ENCODE peak calls at places on chromosome 4, in four cellular contexts. Y, E, C and H are unnamed samples.

GRCh38 chr4:26619784-26620183 is 35.9 kb downstream of the TBC1D19 start:
- DNase-seq in E (peak; percentile 11), C (no peak), Y (no peak), H (peak; percentile 70)

GRCh38 chr4:25861951-25862410 is 807 bp downstream of the SEL1L3 start:
- DNase-seq in E (no peak), Y (peak; percentile 50), C (peak; percentile 38), H (peak; percentile 43)

GRCh38 chr4:39422247-39422646 is 15.5 kb downstream of the KLB start:
- DNase-seq in E (no peak), Y (no peak), C (no peak), H (no peak)

GRCh38 chr4:16026155-16026761 is 57.6 kb downstream of the PROM1 start:
- DNase-seq in C (peak; percentile 78), Y (peak; percentile 75), E (peak; percentile 25), H (peak; percentile 82)

GRCh38 chr4:139555705-139556070 is 331 bp downstream of the SETD7 start:
- DNase-seq in Y (no peak), E (no peak), C (no peak), H (no peak)

GRCh38 chr4:40199999-40200880 is 3.4 kb downstream of the RHOH start:
- DNase-seq in C (no peak), E (no peak), Y (peak; percentile 73), H (peak; percentile 84)

GRCh38 chr4:185143596-185143969 is 517 bp downstream of the SLC25A4 start:
- DNase-seq in E (no peak), Y (peak; percentile 22), C (no peak), H (peak; percentile 16)

GRCh38 chr4:101348367-101348827 is 1.1 kb upstream of the PPP3CA start:
- DNase-seq in Y (peak; percentile 35), E (no peak), C (no peak), H (no peak)

GRCh38 chr4:151540728-151541437 is 131.9 kb downstream of the FHIP1A start:
- DNase-seq in Y (peak; percentile 30), C (peak; percentile 88), E (peak; percentile 68), H (peak; percentile 98)

GRCh38 chr4:52638717-52639116 is 20.4 kb downstream of the USP46 start:
- DNase-seq in E (no peak), C (no peak), Y (no peak), H (no peak)

GRCh38 chr4:3679071-3679825 is 86.9 kb upstream of the ADRA2C start:
- DNase-seq in E (no peak), C (no peak), Y (no peak), H (no peak)

GRCh38 chr4:25351777-25352421 is 25.2 kb upstream of the ANAPC4 start:
- DNase-seq in Y (no peak), C (peak; percentile 33), E (peak; percentile 32), H (peak; percentile 87)

GRCh38 chr4:113141901-113142346 is 92.5 kb downstream of the ANK2 start:
- DNase-seq in E (peak; percentile 18), Y (no peak), C (peak; percentile 71), H (peak; percentile 73)

GRCh38 chr4:1210241-1210841 is 38.0 kb upstream of the SPON2 start:
- DNase-seq in Y (no peak), E (no peak), C (no peak), H (no peak)

GRCh38 chr4:151854731-151855130 is 93.9 kb upstream of the GATB start:
- DNase-seq in C (peak; percentile 20), E (no peak), Y (no peak), H (no peak)

GRCh38 chr4:24230955-24231354 is 341.1 kb upstream of the PPARGC1A start:
- DNase-seq in Y (no peak), C (no peak), E (no peak), H (no peak)

GRCh38 chr4:101527186-101527585 is 179.9 kb upstream of the PPP3CA start:
- DNase-seq in C (no peak), Y (no peak), E (no peak), H (no peak)

GRCh38 chr4:105198541-105198940 is 51.9 kb downstream of the TET2 start:
- DNase-seq in Y (no peak), C (no peak), E (no peak), H (peak; percentile 20)

GRCh38 chr4:154082760-154083530 is 294.1 kb upstream of the SFRP2 start:
- DNase-seq in E (no peak), Y (peak; percentile 17), C (peak; percentile 3), H (peak; percentile 43)

GRCh38 chr4:162162672-162163071 is 1.1 kb downstream of the FSTL5 start:
- DNase-seq in C (no peak), Y (no peak), E (no peak), H (no peak)

GRCh38 chr4:168885416-168885815 is 124.6 kb downstream of the CBR4 start:
- DNase-seq in Y (no peak), E (no peak), C (no peak), H (peak; percentile 57)

GRCh38 chr4:145177906-145178538 is 2.4 kb downstream of the OTUD4 start:
- DNase-seq in Y (peak; percentile 15), C (peak; percentile 49), E (no peak), H (peak; percentile 26)

GRCh38 chr4:151173751-151174325 is 74.4 kb downstream of the RPS3A start:
- DNase-seq in Y (no peak), E (no peak), C (peak; percentile 89), H (peak; percentile 85)

GRCh38 chr4:141563721-141564120 is 72.7 kb upstream of the IL15 start:
- DNase-seq in E (no peak), Y (no peak), C (no peak), H (peak; percentile 28)

GRCh38 chr4:113768952-113769351 is 7.4 kb upstream of the CAMK2D start:
- DNase-seq in C (no peak), E (no peak), Y (no peak), H (no peak)

GRCh38 chr4:125314676-125315570 is at the start of gene FAT4:
- DNase-seq in Y (peak; percentile 96), C (peak; percentile 100), E (peak; percentile 92), H (peak; percentile 100)

GRCh38 chr4:85861064-85861767 is 386.3 kb downstream of the ARHGAP24 start:
- DNase-seq in E (no peak), C (no peak), Y (no peak), H (peak; percentile 22)

GRCh38 chr4:80201326-80202151 is 4.2 kb downstream of the PRDM8 start:
- DNase-seq in C (peak; percentile 55), Y (peak; percentile 26), E (no peak), H (peak; percentile 49)

GRCh38 chr4:183264614-183265013 is 55.5 kb downstream of the CLDN22 start:
- DNase-seq in C (peak; percentile 20), E (no peak), Y (no peak), H (no peak)

GRCh38 chr4:108979754-108980153 is 216.9 kb upstream of the ETNPPL start:
- DNase-seq in C (no peak), Y (no peak), E (no peak), H (no peak)
- H3K4me3 ChIP-seq in C (no peak overlapping the region), Y (no peak overlapping the region), E (no peak overlapping the region), H (no peak overlapping the region)

GRCh38 chr4:48905363-48906015 is 1.1 kb downstream of the OCIAD2 start:
- DNase-seq in Y (no peak), C (peak; percentile 61), E (no peak), H (peak; percentile 66)
- TF ChIP-seq CTCF in Y (no peak), C (peak; percentile 30), E (peak; percentile 4), H (peak; percentile 39)

DNA sequence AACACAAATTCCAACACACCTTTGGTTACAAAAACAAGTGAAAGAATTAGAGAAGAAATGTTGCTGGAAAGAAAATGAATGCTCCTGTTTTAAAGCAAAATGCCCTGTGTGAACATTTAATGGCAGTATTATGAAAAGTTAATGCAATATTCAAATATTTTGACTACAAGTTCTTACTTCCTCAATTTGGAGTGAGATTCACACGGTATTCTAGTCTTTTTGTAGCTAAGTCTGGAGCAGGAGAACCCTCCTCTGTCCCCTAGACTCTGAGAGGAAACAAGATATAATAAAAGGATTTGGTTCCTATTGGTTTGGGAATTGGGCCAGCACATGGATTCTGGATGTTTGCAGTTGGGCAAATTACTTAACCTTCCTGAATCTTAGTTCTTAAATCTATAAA is 12.7 kb downstream of the MAD2L1 start:
- DNase-seq in E (no peak), C (no peak), Y (no peak), H (no peak)
- H3K4me3 ChIP-seq in E (no peak overlapping the region), C (no peak overlapping the region), Y (no peak overlapping the region), H (no peak overlapping the region)

GRCh38 chr4:47289805-47290204 is 173.7 kb downstream of the COMMD8 start:
- DNase-seq in Y (peak; percentile 26), C (no peak), E (no peak), H (no peak)
- TF ChIP-seq CTCF in Y (no peak), C (no peak), E (no peak), H (no peak)

GRCh38 chr4:137545461-137545861 is 13.2 kb upstream of the PCDH18 start:
- DNase-seq in E (peak; percentile 97), C (peak; percentile 75), Y (peak; percentile 64), H (peak; percentile 94)

GRCh38 chr4:137541181-137541580 is 8.9 kb upstream of the PCDH18 start:
- DNase-seq in Y (no peak), E (no peak), C (no peak), H (no peak)

GRCh38 chr4:137541866-137542648 is 9.8 kb upstream of the PCDH18 start:
- DNase-seq in E (no peak), Y (no peak), C (no peak), H (no peak)

GRCh38 chr4:137543650-137544049 is 11.4 kb upstream of the PCDH18 start:
- DNase-seq in C (no peak), Y (no peak), E (no peak), H (no peak)

DNA sequence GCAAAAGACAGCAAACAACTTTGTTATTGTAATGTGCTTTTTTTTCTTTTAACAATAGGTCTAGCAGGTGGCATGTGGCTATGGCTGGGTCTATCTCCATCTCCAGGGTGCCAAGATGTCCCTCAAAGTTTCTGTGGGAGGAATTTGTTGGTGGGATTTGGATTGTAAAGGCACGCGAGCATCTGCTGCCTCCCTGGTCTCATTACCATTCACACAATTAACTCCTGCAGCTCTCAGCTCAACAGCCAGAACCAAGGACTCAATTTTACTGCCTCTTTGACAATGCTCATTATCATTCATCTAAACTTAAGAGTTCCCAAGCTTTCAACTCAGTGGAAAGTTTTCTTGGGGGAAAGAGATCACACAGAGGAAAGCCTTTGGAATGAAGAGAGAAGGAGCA is 10.9 kb upstream of the PCDH18 start:
- DNase-seq in E (no peak), C (no peak), Y (peak; percentile 57), H (no peak)
- H3K4me3 ChIP-seq in E (no peak overlapping the region), C (no peak overlapping the region), Y (no peak overlapping the region), H (no peak overlapping the region)

DNA sequence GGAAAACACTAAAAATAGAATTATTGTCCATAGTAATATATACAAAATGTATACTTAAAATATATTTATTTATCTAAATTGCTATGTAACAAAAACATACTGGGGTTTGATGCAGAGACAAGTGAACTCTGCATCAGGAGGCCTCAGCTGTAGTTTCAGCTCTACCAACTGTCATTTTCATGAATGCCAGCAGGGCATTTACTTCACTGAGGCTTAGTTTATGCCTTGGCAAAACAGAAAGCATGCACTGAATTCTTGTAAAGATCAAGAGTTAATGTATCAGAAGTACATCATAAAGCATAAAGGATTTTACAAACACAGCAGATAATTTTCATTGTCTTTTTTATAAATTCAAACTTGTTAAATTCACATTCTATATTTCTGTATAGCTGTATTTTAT is 577.0 kb downstream of the C4orf33 start:
- DNase-seq in E (no peak), C (no peak), Y (no peak), H (no peak)
- TF ChIP-seq CTCF in E (no peak), C (no peak), Y (no peak), H (no peak)

GRCh38 chr4:7759635-7760034 is 180.0 kb downstream of the AFAP1 start:
- DNase-seq in E (no peak), Y (no peak), C (no peak), H (no peak)
- H3K4me3 ChIP-seq in E (no peak overlapping the region), Y (peak overlapping the region; percentile 23), C (no peak overlapping the region), H (no peak overlapping the region)